ENCODE peak calls at places on chromosome 9, in six cellular contexts. X is GM23248, Z is H7, V is HepG2, D is fibroblast of lung, H is kidney. R is an unnamed sample. For H3K36me3, the result is how much of the 10 kb centered on the place peaks cover.

GRCh38 chr9:27888661-27889295 is 315.5 kb upstream of the C9orf72 start:
- DNase-seq in X (peak), Z (peak), V (peak), D (no peak), H (no peak), R (peak)

GRCh38 chr9:19451240-19452087 is 42.7 kb downstream of the ACER2 start:
- DNase-seq in X (no peak), Z (no peak), V (no peak), D (no peak), H (no peak), R (no peak)

GRCh38 chr9:126326228-126327015 is at the start of gene MVB12B:
- DNase-seq in X (peak), Z (peak), V (no peak), D (no peak), H (peak), R (peak)

GRCh38 chr9:99416007-99416406 is 193.9 kb downstream of the SEC61B start:
- DNase-seq in X (peak), Z (no peak), V (no peak), D (peak), H (no peak), R (peak)

GRCh38 chr9:77455312-77455927 is 192.7 kb downstream of the GNA14 start:
- DNase-seq in X (peak), Z (peak), V (peak), D (no peak), H (no peak), R (peak)

GRCh38 chr9:134379774-134380431 is 53.6 kb downstream of the RXRA start:
- DNase-seq in X (no peak), Z (peak), V (no peak), D (peak), H (no peak), R (peak)

GRCh38 chr9:65458992-65459391 is 174.0 kb upstream of the FOXD4L5 start:
- DNase-seq in X (no peak), Z (no peak), V (no peak), D (no peak), H (no peak), R (no peak)

GRCh38 chr9:134228649-134229048 is 64.3 kb upstream of the RNU6ATAC start:
- DNase-seq in X (no peak), Z (no peak), V (no peak), D (no peak), H (no peak), R (no peak)

GRCh38 chr9:109816490-109816889 is 36.5 kb downstream of the PALM2AKAP2 start:
- DNase-seq in X (peak), Z (no peak), V (peak), D (peak), H (no peak), R (peak)

GRCh38 chr9:125932012-125932411 is 184.8 kb downstream of the PBX3 start:
- DNase-seq in X (peak), Z (no peak), V (no peak), D (peak), H (no peak), R (peak)

GRCh38 chr9:97651646-97652045 is 18.0 kb downstream of the NCBP1 start:
- DNase-seq in X (peak), Z (no peak), V (no peak), D (no peak), H (no peak), R (no peak)

GRCh38 chr9:111399772-111400563 is 69.9 kb upstream of the OR2K2 start:
- DNase-seq in X (peak), Z (peak), V (peak), D (no peak), H (no peak), R (peak)

GRCh38 chr9:111389406-111389805 is 59.4 kb upstream of the OR2K2 start:
- DNase-seq in X (no peak), Z (no peak), V (no peak), D (no peak), H (no peak), R (no peak)

GRCh38 chr9:111399211-111399739 is 69.3 kb upstream of the OR2K2 start:
- DNase-seq in X (no peak), Z (no peak), V (no peak), D (no peak), H (no peak), R (no peak)

DNA sequence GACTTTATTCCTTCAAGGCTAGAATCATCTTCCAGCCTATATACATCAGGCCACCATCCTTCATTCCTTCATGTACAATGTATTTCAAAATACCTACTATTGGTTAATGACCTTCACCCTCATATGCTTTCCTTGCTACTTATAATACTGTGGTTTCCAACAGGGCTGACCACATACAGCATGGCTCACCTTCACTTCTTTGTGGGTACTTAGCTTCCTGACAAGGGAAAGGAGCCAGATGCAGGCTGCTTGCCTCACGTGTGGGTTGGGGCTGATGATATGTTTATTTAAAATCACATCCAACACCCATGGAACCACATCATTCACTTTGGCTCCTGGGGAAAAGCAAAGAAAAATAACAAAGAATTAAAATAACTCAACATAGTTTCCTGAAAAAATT is 63.9 kb upstream of the OR2K2 start:
- DNase-seq in X (no peak), Z (no peak), V (no peak), D (peak), H (no peak), R (no peak)
- H3K36me3 ChIP-seq in X (half or more), Z (under half), V (under half), D (under half), H (half or more), R (half or more)

GRCh38 chr9:16052146-16052545 is 499.3 kb downstream of the CCDC171 start:
- DNase-seq in X (no peak), Z (no peak), V (no peak), D (no peak), H (no peak), R (no peak)
- H3K36me3 ChIP-seq in X (under half), Z (under half), V (under half), D (under half), H (under half), R (under half)

GRCh38 chr9:131575121-131575640 is 29.9 kb downstream of the PRRT1B start:
- DNase-seq in X (no peak), Z (no peak), V (no peak), D (no peak), H (peak), R (no peak)
- H3K36me3 ChIP-seq in X (under half), Z (under half), V (under half), D (under half), H (under half), R (under half)

DNA sequence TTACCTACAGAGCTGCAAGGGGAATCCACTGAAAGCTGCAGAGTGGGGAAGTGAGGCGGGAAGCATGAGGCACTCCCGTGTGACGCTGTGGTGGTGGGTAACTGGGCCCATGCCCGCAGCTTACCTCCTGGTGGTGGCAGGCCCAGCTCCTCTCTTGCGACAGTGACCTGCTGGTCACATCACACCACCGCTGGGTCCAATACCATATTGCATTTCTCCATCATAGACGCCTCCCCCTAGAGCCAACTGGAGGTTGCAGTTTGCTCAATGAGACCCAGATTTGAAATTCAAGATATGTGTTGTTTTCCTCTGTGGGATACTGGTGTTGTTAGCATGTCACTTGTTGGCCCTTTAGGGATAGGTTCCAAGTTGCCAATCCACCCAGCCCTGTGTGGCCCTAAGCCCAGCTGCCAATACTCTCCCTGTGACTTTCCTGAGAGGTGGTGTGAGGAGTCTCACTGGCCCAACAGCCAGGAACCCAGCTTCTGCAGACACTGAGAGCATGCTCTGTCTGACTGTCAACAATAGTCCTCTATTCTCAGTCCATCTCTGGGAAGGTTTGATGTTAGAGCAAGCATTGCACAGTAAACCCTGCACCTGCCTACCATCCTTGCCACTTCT is 428.3 kb downstream of the GADD45G start:
- DNase-seq in X (no peak), Z (no peak), V (no peak), D (no peak), H (no peak), R (no peak)
- H3K36me3 ChIP-seq in X (under half), Z (under half), V (under half), D (under half), H (under half), R (under half)

DNA sequence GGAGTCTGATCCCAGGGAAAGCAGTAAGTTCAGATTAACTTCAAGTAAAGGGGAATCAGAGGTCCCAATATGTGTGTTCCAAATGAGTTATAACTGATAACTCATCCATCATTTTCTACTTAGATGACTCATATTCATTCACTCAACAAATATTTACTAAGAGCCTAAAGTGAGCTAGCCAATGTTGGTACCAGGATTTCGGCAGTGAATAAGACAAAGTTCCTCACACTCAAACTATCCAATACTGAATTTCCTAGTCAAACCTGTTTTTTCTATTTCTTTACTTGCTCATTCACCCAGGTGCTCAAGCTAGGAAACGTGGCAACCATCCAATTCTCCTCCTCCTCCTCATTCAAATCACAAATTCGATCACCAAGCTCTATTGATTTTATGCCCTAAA is 25.8 kb downstream of the FBXW2 start:
- DNase-seq in X (no peak), Z (no peak), V (peak), D (no peak), H (no peak), R (peak)
- H3K36me3 ChIP-seq in X (under half), Z (under half), V (under half), D (under half), H (half or more), R (under half)

GRCh38 chr9:128983536-128983935 is 36.0 kb downstream of the NUP188 start:
- DNase-seq in X (no peak), Z (no peak), V (no peak), D (no peak), H (no peak), R (no peak)

GRCh38 chr9:128987800-128988199 is 40.3 kb downstream of the NUP188 start:
- DNase-seq in X (peak), Z (no peak), V (no peak), D (peak), H (no peak), R (peak)

DNA sequence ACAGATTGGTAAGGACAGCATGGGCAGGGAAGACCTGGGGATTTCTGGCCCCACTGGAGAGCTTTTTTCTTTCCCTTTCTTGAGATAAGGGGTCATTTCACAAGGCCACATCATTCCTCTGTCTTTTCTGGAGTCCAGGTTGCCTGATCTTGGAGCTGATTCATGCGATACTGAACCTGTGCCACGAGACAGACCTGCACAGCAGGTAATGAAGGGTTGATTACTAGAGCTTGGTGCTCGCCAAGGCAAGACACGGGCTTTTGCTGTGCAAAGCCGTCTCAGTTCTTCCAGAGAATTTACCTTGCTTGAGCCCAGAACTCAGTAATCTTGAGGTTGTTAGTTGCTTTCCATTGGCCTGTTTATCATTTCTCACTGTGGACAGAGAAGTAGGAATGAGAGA is 39.2 kb downstream of the NUP188 start:
- DNase-seq in X (no peak), Z (no peak), V (no peak), D (no peak), H (no peak), R (no peak)
- H3K36me3 ChIP-seq in X (under half), Z (under half), V (under half), D (under half), H (under half), R (under half)

GRCh38 chr9:136507221-136507991 is 24.6 kb upstream of the SEC16A start:
- DNase-seq in X (no peak), Z (peak), V (no peak), D (no peak), H (no peak), R (no peak)
- H3K36me3 ChIP-seq in X (under half), Z (under half), V (under half), D (under half), H (under half), R (under half)

DNA sequence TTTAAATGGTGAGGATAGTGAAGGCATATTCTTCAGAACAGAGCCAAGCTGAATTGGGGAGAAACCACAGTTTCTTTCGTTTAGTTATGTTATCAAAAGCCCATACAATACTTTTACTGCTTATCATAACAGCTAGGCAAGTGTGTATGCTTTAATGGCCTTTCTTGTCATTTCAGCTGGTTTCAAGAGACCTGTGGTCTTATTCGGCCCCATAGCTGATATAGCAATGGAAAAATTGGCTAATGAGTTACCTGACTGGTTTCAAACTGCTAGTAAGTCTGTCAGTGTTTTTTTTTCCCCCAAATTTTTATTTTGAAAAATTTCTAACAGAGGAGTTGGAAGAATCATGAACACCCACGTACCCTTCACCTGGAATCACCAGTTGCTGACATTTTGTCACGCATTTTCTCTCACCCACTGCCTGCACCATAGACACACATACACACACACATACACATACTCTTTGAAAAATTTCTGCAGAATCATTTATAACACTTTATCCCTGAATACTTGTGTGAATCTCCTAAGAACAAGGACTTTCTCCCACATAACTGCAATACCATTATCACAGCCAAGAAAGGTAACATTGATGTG is 63.7 kb downstream of the TJP2 start:
- DNase-seq in X (no peak), Z (no peak), V (no peak), D (no peak), H (no peak), R (no peak)
- H3K36me3 ChIP-seq in X (under half), Z (under half), V (under half), D (under half), H (half or more), R (under half)

R was measured in PC-3.